ENCODE peak calls at places on chromosomes 1 and 21, in five cellular contexts. One of them, this sample, is unnamed.

GRCh38 chr1:24413350-24414163 is at the start of gene STPG1:
- DNase-seq in CD8-positive, alpha-beta T cell: peak; percentile 84
- DNase-seq in naive thymus-derived CD4-positive, alpha-beta T cell: peak; percentile 46
- DNase-seq in cardiac muscle cell: peak; percentile 86
- DNase-seq in right atrium auricular region: peak; percentile 87
- DNase-seq in this sample: peak; percentile 90

GRCh38 chr1:108671142-108671541 is 10.2 kb upstream of the HENMT1 start:
- DNase-seq in CD8-positive, alpha-beta T cell: no peak
- DNase-seq in naive thymus-derived CD4-positive, alpha-beta T cell: no peak
- DNase-seq in cardiac muscle cell: no peak
- DNase-seq in right atrium auricular region: no peak
- DNase-seq in this sample: no peak

GRCh38 chr1:230458509-230458908 is 32.4 kb upstream of the PGBD5 start:
- DNase-seq in CD8-positive, alpha-beta T cell: no peak
- DNase-seq in naive thymus-derived CD4-positive, alpha-beta T cell: no peak
- DNase-seq in cardiac muscle cell: no peak
- DNase-seq in right atrium auricular region: no peak
- DNase-seq in this sample: no peak

GRCh38 chr21:24514081-24514733 is 1093.1 kb downstream of the MRPL39 start:
- DNase-seq in CD8-positive, alpha-beta T cell: no peak
- DNase-seq in naive thymus-derived CD4-positive, alpha-beta T cell: no peak
- DNase-seq in cardiac muscle cell: peak; percentile 5
- DNase-seq in right atrium auricular region: no peak
- DNase-seq in this sample: peak; percentile 57

GRCh38 chr1:44808938-44809917 is 905 bp downstream of the BTBD19 start:
- DNase-seq in CD8-positive, alpha-beta T cell: peak; percentile 87
- DNase-seq in naive thymus-derived CD4-positive, alpha-beta T cell: no peak
- DNase-seq in cardiac muscle cell: no peak
- DNase-seq in right atrium auricular region: no peak
- DNase-seq in this sample: peak; percentile 69

GRCh38 chr1:156407344-156407743 is 38.3 kb downstream of the RHBG start:
- DNase-seq in CD8-positive, alpha-beta T cell: no peak
- DNase-seq in naive thymus-derived CD4-positive, alpha-beta T cell: no peak
- DNase-seq in cardiac muscle cell: no peak
- DNase-seq in right atrium auricular region: no peak
- DNase-seq in this sample: no peak

GRCh38 chr1:200351826-200352549 is 57.8 kb downstream of the ZNF281 start:
- DNase-seq in CD8-positive, alpha-beta T cell: no peak
- DNase-seq in naive thymus-derived CD4-positive, alpha-beta T cell: no peak
- DNase-seq in cardiac muscle cell: no peak
- DNase-seq in right atrium auricular region: peak; percentile 46
- DNase-seq in this sample: peak; percentile 83

GRCh38 chr21:45596704-45597318 is 46.7 kb upstream of the PCBP3 start:
- DNase-seq in CD8-positive, alpha-beta T cell: peak; percentile 89
- DNase-seq in naive thymus-derived CD4-positive, alpha-beta T cell: peak; percentile 76
- DNase-seq in cardiac muscle cell: peak; percentile 82
- DNase-seq in right atrium auricular region: no peak
- DNase-seq in this sample: peak; percentile 83

GRCh38 chr1:41345434-41346075 is 15.7 kb upstream of the FOXO6 start:
- DNase-seq in CD8-positive, alpha-beta T cell: peak; percentile 13
- DNase-seq in naive thymus-derived CD4-positive, alpha-beta T cell: no peak
- DNase-seq in cardiac muscle cell: no peak
- DNase-seq in right atrium auricular region: no peak
- DNase-seq in this sample: no peak

GRCh38 chr1:198638894-198639319 is at the start of gene PTPRC:
- DNase-seq in CD8-positive, alpha-beta T cell: no peak
- DNase-seq in naive thymus-derived CD4-positive, alpha-beta T cell: no peak
- DNase-seq in cardiac muscle cell: no peak
- DNase-seq in right atrium auricular region: no peak
- DNase-seq in this sample: peak; percentile 2

GRCh38 chr1:231803353-231803752 is 176.8 kb downstream of the DISC1 start:
- DNase-seq in CD8-positive, alpha-beta T cell: no peak
- DNase-seq in naive thymus-derived CD4-positive, alpha-beta T cell: no peak
- DNase-seq in cardiac muscle cell: no peak
- DNase-seq in right atrium auricular region: peak; percentile 85
- DNase-seq in this sample: no peak

GRCh38 chr21:44857127-44857892 is 16.2 kb downstream of the PTTG1IP start:
- DNase-seq in CD8-positive, alpha-beta T cell: no peak
- DNase-seq in naive thymus-derived CD4-positive, alpha-beta T cell: no peak
- DNase-seq in cardiac muscle cell: no peak
- DNase-seq in right atrium auricular region: no peak
- DNase-seq in this sample: no peak

GRCh38 chr1:16067127-16067768 is 6.2 kb downstream of the FAM131C start:
- DNase-seq in CD8-positive, alpha-beta T cell: no peak
- DNase-seq in naive thymus-derived CD4-positive, alpha-beta T cell: no peak
- DNase-seq in cardiac muscle cell: no peak
- DNase-seq in right atrium auricular region: no peak
- DNase-seq in this sample: no peak

GRCh38 chr1:233490488-233490887 is 123.4 kb upstream of the KCNK1 start:
- DNase-seq in CD8-positive, alpha-beta T cell: no peak
- DNase-seq in naive thymus-derived CD4-positive, alpha-beta T cell: no peak
- DNase-seq in cardiac muscle cell: no peak
- DNase-seq in right atrium auricular region: no peak
- DNase-seq in this sample: no peak

GRCh38 chr1:63773815-63774616 is at the start of gene ROR1:
- DNase-seq in CD8-positive, alpha-beta T cell: no peak
- DNase-seq in naive thymus-derived CD4-positive, alpha-beta T cell: peak; percentile 11
- DNase-seq in cardiac muscle cell: peak; percentile 94
- DNase-seq in right atrium auricular region: peak; percentile 90
- DNase-seq in this sample: peak; percentile 82

GRCh38 chr21:33058468-33059318 is 11.2 kb upstream of the OLIG1 start:
- DNase-seq in CD8-positive, alpha-beta T cell: no peak
- DNase-seq in naive thymus-derived CD4-positive, alpha-beta T cell: no peak
- DNase-seq in cardiac muscle cell: no peak
- DNase-seq in right atrium auricular region: no peak
- DNase-seq in this sample: no peak
- H3K27ac ChIP-seq in CD8-positive, alpha-beta T cell: no peak overlapping the region
- H3K27ac ChIP-seq in naive thymus-derived CD4-positive, alpha-beta T cell: no peak overlapping the region
- H3K27ac ChIP-seq in cardiac muscle cell: no peak overlapping the region
- H3K27ac ChIP-seq in right atrium auricular region: no peak overlapping the region
- H3K27ac ChIP-seq in this sample: peak overlapping the region; percentile 41

DNA sequence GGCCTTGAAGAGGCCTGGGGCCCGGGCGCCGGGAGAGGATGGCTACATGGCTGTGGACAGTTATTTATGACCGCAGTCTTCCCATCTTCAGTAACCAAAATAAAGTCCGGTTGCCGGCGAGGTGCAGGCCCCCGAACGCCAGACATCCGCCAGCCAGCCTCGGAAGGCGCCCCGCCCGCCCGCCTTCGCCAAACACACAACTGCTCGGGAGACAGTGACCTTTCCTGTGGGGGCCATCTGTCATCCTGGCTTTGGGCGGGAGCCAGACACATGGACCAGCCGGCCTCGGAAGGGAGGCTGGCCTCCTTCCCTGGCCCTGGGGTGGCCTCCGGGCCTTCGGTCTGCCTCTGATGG is 68.9 kb downstream of the DHRS3 start:
- DNase-seq in CD8-positive, alpha-beta T cell: no peak
- DNase-seq in naive thymus-derived CD4-positive, alpha-beta T cell: no peak
- DNase-seq in cardiac muscle cell: no peak
- DNase-seq in right atrium auricular region: peak; percentile 84
- DNase-seq in this sample: no peak
- H3K4me1 ChIP-seq in CD8-positive, alpha-beta T cell: no peaks in the 10 kb centered on the region
- H3K4me1 ChIP-seq in naive thymus-derived CD4-positive, alpha-beta T cell: no peaks in the 10 kb centered on the region
- H3K4me1 ChIP-seq in cardiac muscle cell: peaks cover 11% of the 10 kb centered on the region
- H3K4me1 ChIP-seq in right atrium auricular region: peaks cover 61% of the 10 kb centered on the region
- H3K4me1 ChIP-seq in this sample: no peaks in the 10 kb centered on the region

GRCh38 chr21:43767980-43768867 is 7.9 kb downstream of the CSTB start:
- DNase-seq in CD8-positive, alpha-beta T cell: no peak
- DNase-seq in naive thymus-derived CD4-positive, alpha-beta T cell: no peak
- DNase-seq in cardiac muscle cell: peak; percentile 11
- DNase-seq in right atrium auricular region: peak; percentile 82
- DNase-seq in this sample: no peak
- H3K27ac ChIP-seq in CD8-positive, alpha-beta T cell: no peak overlapping the region
- H3K27ac ChIP-seq in naive thymus-derived CD4-positive, alpha-beta T cell: no peak overlapping the region
- H3K27ac ChIP-seq in cardiac muscle cell: no peak overlapping the region
- H3K27ac ChIP-seq in right atrium auricular region: no peak overlapping the region
- H3K27ac ChIP-seq in this sample: no peak overlapping the region

GRCh38 chr21:36747815-36748381 is 49.0 kb downstream of the SIM2 start:
- DNase-seq in CD8-positive, alpha-beta T cell: no peak
- DNase-seq in naive thymus-derived CD4-positive, alpha-beta T cell: no peak
- DNase-seq in cardiac muscle cell: peak; percentile 86
- DNase-seq in right atrium auricular region: no peak
- DNase-seq in this sample: no peak
- H3K4me1 ChIP-seq in CD8-positive, alpha-beta T cell: no peaks in the 10 kb centered on the region
- H3K4me1 ChIP-seq in naive thymus-derived CD4-positive, alpha-beta T cell: no peaks in the 10 kb centered on the region
- H3K4me1 ChIP-seq in cardiac muscle cell: peaks cover 27% of the 10 kb centered on the region
- H3K4me1 ChIP-seq in right atrium auricular region: peaks cover 13% of the 10 kb centered on the region
- H3K4me1 ChIP-seq in this sample: no peaks in the 10 kb centered on the region

GRCh38 chr1:202061055-202061454 is 50.7 kb downstream of the ELF3 start:
- DNase-seq in CD8-positive, alpha-beta T cell: no peak
- DNase-seq in naive thymus-derived CD4-positive, alpha-beta T cell: no peak
- DNase-seq in cardiac muscle cell: no peak
- DNase-seq in right atrium auricular region: no peak
- DNase-seq in this sample: no peak

GRCh38 chr1:202056644-202057334 is 46.4 kb downstream of the ELF3 start:
- DNase-seq in CD8-positive, alpha-beta T cell: no peak
- DNase-seq in naive thymus-derived CD4-positive, alpha-beta T cell: no peak
- DNase-seq in cardiac muscle cell: no peak
- DNase-seq in right atrium auricular region: no peak
- DNase-seq in this sample: no peak

GRCh38 chr1:202063093-202063492 is 52.7 kb downstream of the ELF3 start:
- DNase-seq in CD8-positive, alpha-beta T cell: no peak
- DNase-seq in naive thymus-derived CD4-positive, alpha-beta T cell: no peak
- DNase-seq in cardiac muscle cell: no peak
- DNase-seq in right atrium auricular region: no peak
- DNase-seq in this sample: no peak

GRCh38 chr1:202054094-202054493 is 43.7 kb downstream of the ELF3 start:
- DNase-seq in CD8-positive, alpha-beta T cell: no peak
- DNase-seq in naive thymus-derived CD4-positive, alpha-beta T cell: no peak
- DNase-seq in cardiac muscle cell: no peak
- DNase-seq in right atrium auricular region: no peak
- DNase-seq in this sample: no peak

DNA sequence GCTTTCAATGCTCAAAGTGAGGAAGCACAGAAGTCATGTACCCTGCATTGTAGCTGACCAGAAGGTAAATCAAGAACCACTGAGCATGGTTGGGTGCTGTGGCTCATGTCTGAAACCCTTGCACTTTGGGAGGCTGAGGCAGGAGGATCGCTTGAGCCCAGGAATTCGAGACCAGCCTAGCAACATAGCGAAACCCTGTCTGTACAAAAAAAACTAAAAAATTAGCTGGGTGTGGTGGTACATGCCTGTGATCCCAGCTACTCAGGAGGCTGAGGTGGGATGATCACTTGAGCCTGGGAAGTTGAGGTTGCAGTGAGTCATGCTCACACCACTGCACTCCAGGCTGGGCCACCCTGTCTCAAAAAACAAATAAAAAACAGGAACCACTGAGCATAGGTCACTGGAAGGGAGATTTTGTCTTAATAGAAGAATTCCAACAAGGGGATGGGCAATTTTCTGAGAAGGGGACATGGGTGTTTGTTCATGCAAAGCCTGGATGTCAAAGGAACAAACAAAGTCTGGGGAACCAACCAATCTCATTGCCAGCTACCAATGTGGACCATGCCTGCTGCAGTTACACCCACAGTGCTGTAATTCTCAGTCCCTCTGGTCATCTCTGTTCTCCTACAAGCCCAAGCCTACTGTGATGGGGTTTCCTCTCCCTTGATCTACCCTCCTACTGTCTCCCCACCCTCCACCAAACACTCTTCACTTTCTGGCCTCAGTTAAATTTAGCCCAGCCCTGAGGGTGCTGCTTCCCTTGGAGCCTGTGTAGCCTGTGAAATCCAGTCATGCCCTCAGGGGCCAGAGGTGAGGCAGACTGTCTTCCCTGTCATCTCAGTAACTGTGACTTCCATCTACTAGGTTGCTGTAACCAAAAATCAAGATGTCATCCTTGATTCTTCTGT is 47.9 kb downstream of the ELF3 start:
- DNase-seq in CD8-positive, alpha-beta T cell: no peak
- DNase-seq in naive thymus-derived CD4-positive, alpha-beta T cell: no peak
- DNase-seq in cardiac muscle cell: no peak
- DNase-seq in right atrium auricular region: no peak
- DNase-seq in this sample: no peak
- H3K27ac ChIP-seq in CD8-positive, alpha-beta T cell: no peak overlapping the region
- H3K27ac ChIP-seq in naive thymus-derived CD4-positive, alpha-beta T cell: no peak overlapping the region
- H3K27ac ChIP-seq in cardiac muscle cell: no peak overlapping the region
- H3K27ac ChIP-seq in right atrium auricular region: no peak overlapping the region
- H3K27ac ChIP-seq in this sample: no peak overlapping the region

This sample was measured in MM.1S.